ENCODE peak calls at places on chromosomes 12 and 14, in four cellular contexts. One of them, this sample, is unnamed.

GRCh38 chr12:81627336-81628189 is 131.6 kb downstream of the PPFIA2 start:
- DNase-seq in tibial artery: no peak
- DNase-seq in kidney: no peak
- DNase-seq in right lobe of liver: no peak
- DNase-seq in this sample: no peak

GRCh38 chr12:124687695-124688301 is 120.4 kb upstream of the NCOR2 start:
- DNase-seq in kidney: peak; percentile 63
- DNase-seq in tibial artery: no peak
- DNase-seq in right lobe of liver: no peak
- DNase-seq in this sample: no peak

GRCh38 chr14:71204231-71204630 is 297.0 kb downstream of the PCNX1 start:
- DNase-seq in right lobe of liver: no peak
- DNase-seq in kidney: no peak
- DNase-seq in tibial artery: no peak
- DNase-seq in this sample: no peak

GRCh38 chr14:30443368-30444007 is 115.5 kb upstream of the G2E3 start:
- DNase-seq in tibial artery: no peak
- DNase-seq in right lobe of liver: no peak
- DNase-seq in kidney: no peak
- DNase-seq in this sample: no peak

GRCh38 chr12:118830251-118830650 is 151.1 kb upstream of the SRRM4 start:
- DNase-seq in tibial artery: no peak
- DNase-seq in right lobe of liver: no peak
- DNase-seq in kidney: no peak
- DNase-seq in this sample: no peak

GRCh38 chr14:53156238-53156637 is 3.1 kb upstream of the DDHD1 start:
- DNase-seq in kidney: no peak
- DNase-seq in right lobe of liver: no peak
- DNase-seq in tibial artery: no peak
- DNase-seq in this sample: no peak

GRCh38 chr12:121822393-121823100 is 18.7 kb downstream of the SETD1B start:
- DNase-seq in right lobe of liver: no peak
- DNase-seq in tibial artery: no peak
- DNase-seq in kidney: peak; percentile 72
- DNase-seq in this sample: no peak

GRCh38 chr14:101111620-101112290 is 208.2 kb upstream of the RTL1 start:
- DNase-seq in right lobe of liver: peak; percentile 42
- DNase-seq in kidney: peak; percentile 59
- DNase-seq in tibial artery: peak; percentile 14
- DNase-seq in this sample: no peak

GRCh38 chr14:90844321-90844720 is 28.1 kb upstream of the TTC7B start:
- DNase-seq in kidney: no peak
- DNase-seq in tibial artery: no peak
- DNase-seq in right lobe of liver: no peak
- DNase-seq in this sample: no peak

GRCh38 chr12:103197725-103198388 is 240.4 kb downstream of the ASCL1 start:
- DNase-seq in tibial artery: no peak
- DNase-seq in right lobe of liver: no peak
- DNase-seq in kidney: no peak
- DNase-seq in this sample: no peak

GRCh38 chr14:90726656-90727055 is 89.6 kb downstream of the TTC7B start:
- DNase-seq in kidney: no peak
- DNase-seq in tibial artery: peak; percentile 81
- DNase-seq in right lobe of liver: no peak
- DNase-seq in this sample: peak; percentile 79

GRCh38 chr12:94707892-94708291 is 57.5 kb upstream of the TMCC3 start:
- DNase-seq in kidney: peak; percentile 74
- DNase-seq in tibial artery: peak; percentile 38
- DNase-seq in right lobe of liver: no peak
- DNase-seq in this sample: no peak

GRCh38 chr12:132144115-132145071 is at the start of the genes DDX51 and NOC4L:
- DNase-seq in kidney: peak; percentile 98
- DNase-seq in right lobe of liver: peak; percentile 95
- DNase-seq in tibial artery: peak; percentile 90
- DNase-seq in this sample: peak; percentile 89

GRCh38 chr12:88145567-88146347 is 3.6 kb downstream of the TMTC3 start:
- DNase-seq in right lobe of liver: no peak
- DNase-seq in tibial artery: no peak
- DNase-seq in kidney: no peak
- DNase-seq in this sample: no peak

GRCh38 chr14:50784683-50785505 is 46.1 kb downstream of the NIN start:
- DNase-seq in kidney: no peak
- DNase-seq in tibial artery: no peak
- DNase-seq in right lobe of liver: no peak
- DNase-seq in this sample: no peak

GRCh38 chr14:44404021-44404420 is 103.1 kb downstream of the FSCB start:
- DNase-seq in tibial artery: no peak
- DNase-seq in kidney: no peak
- DNase-seq in right lobe of liver: no peak
- DNase-seq in this sample: no peak

GRCh38 chr14:67359319-67359774 is 257 bp downstream of the ATP6V1D start:
- DNase-seq in kidney: no peak
- DNase-seq in tibial artery: no peak
- DNase-seq in right lobe of liver: peak; percentile 53
- DNase-seq in this sample: no peak

GRCh38 chr14:39050389-39050788 is 52.6 kb downstream of the SEC23A start:
- DNase-seq in tibial artery: no peak
- DNase-seq in kidney: no peak
- DNase-seq in right lobe of liver: no peak
- DNase-seq in this sample: no peak

GRCh38 chr12:63028951-63029350 is 94.0 kb upstream of the PPM1H start:
- DNase-seq in kidney: no peak
- DNase-seq in right lobe of liver: no peak
- DNase-seq in tibial artery: no peak
- DNase-seq in this sample: no peak

GRCh38 chr12:132489078-132489601 is 811 bp upstream of the FBRSL1 start:
- DNase-seq in right lobe of liver: peak; percentile 74
- DNase-seq in kidney: no peak
- DNase-seq in tibial artery: no peak
- DNase-seq in this sample: no peak

DNA sequence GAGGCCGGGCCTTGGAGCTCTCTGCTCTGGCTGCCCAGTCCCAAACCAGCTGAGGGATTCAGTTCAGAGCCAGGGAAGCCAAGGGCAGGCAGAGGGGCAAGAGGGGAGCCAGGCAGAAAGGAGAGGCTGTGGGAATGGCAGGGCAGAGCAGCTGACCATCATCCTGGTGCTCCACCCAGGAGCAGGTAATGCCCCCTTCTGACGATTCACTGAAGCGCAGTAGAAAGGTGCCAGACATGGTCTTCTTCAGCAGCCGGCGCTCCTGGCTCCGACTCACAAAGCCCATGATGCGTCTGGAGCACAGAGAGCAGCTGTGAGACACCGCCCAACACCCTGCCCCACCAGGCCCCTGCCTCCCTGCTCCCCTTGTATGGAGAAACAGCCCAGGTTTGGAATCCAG is 8.0 kb downstream of the IL23A start:
- DNase-seq in right lobe of liver: no peak
- DNase-seq in tibial artery: no peak
- DNase-seq in kidney: no peak
- DNase-seq in this sample: no peak
- H3K36me3 ChIP-seq in right lobe of liver: peaks cover 83% of the 10 kb centered on the region
- H3K36me3 ChIP-seq in tibial artery: peaks cover 69% of the 10 kb centered on the region
- H3K36me3 ChIP-seq in kidney: peaks cover 49% of the 10 kb centered on the region
- H3K36me3 ChIP-seq in this sample: peaks cover 85% of the 10 kb centered on the region

GRCh38 chr12:56158029-56158925 is at the start of gene MYL6:
- DNase-seq in kidney: peak; percentile 97
- DNase-seq in tibial artery: peak; percentile 99
- DNase-seq in right lobe of liver: peak; percentile 95
- DNase-seq in this sample: peak; percentile 97
- H3K4me1 ChIP-seq in kidney: peaks cover 23% of the 10 kb centered on the region
- H3K4me1 ChIP-seq in tibial artery: no peaks in the 10 kb centered on the region
- H3K4me1 ChIP-seq in right lobe of liver: no peaks in the 10 kb centered on the region
- H3K4me1 ChIP-seq in this sample: peaks cover 35% of the 10 kb centered on the region

DNA sequence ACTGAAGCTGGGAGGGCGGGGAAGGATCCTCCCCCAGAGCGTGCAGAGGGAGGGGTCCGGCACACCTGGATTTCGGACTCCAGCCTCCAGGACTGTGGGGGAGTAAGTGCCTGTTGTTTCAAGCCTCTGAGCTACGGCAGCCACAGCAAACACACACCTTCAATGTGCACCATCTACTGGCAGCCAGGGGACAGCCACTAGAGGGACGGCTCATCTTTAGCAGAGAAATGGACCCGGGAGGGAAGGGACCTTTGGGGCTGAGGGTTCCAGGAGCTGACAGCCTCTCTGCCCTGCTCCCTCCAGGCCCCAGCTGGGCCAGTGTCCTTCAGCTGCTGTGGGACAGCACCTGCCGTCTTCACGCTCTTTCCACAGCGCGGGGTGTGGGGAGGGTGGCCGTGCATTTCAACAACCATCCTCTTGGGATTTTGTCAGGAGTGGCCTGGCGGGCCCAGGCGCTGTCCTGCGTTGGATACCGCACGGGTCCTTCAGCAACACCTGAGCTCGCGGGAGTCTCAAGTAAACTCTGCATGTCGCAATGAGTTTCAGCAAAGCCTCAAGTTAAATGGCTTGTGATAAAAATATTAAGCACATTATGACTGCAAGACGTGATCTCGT is 209.2 kb upstream of the C14orf180 start:
- DNase-seq in tibial artery: no peak
- DNase-seq in right lobe of liver: peak; percentile 53
- DNase-seq in kidney: peak; percentile 68
- DNase-seq in this sample: no peak
- TF ChIP-seq CTCF in tibial artery: no peak
- TF ChIP-seq CTCF in right lobe of liver: peak; percentile 21
- TF ChIP-seq CTCF in kidney: peak; percentile 17
- TF ChIP-seq CTCF in this sample: peak; percentile 18

GRCh38 chr12:113174461-113175384 is 10.6 kb downstream of the DDX54 start:
- DNase-seq in right lobe of liver: peak; percentile 76
- DNase-seq in tibial artery: peak; percentile 71
- DNase-seq in kidney: peak; percentile 82
- DNase-seq in this sample: peak; percentile 38

GRCh38 chr12:113180333-113180732 is 4.9 kb downstream of the DDX54 start:
- DNase-seq in kidney: no peak
- DNase-seq in tibial artery: no peak
- DNase-seq in right lobe of liver: no peak
- DNase-seq in this sample: peak; percentile 39

GRCh38 chr12:113183030-113183589 is 2.2 kb downstream of the DDX54 start:
- DNase-seq in tibial artery: no peak
- DNase-seq in right lobe of liver: no peak
- DNase-seq in kidney: no peak
- DNase-seq in this sample: no peak

GRCh38 chr12:113181975-113182374 is 3.3 kb downstream of the DDX54 start:
- DNase-seq in right lobe of liver: no peak
- DNase-seq in kidney: no peak
- DNase-seq in tibial artery: no peak
- DNase-seq in this sample: no peak

GRCh38 chr12:113179023-113179422 is 6.3 kb downstream of the DDX54 start:
- DNase-seq in kidney: peak; percentile 70
- DNase-seq in tibial artery: no peak
- DNase-seq in right lobe of liver: no peak
- DNase-seq in this sample: no peak
- H3K36me3 ChIP-seq in kidney: peaks cover 39% of the 10 kb centered on the region
- H3K36me3 ChIP-seq in tibial artery: peaks cover 56% of the 10 kb centered on the region
- H3K36me3 ChIP-seq in right lobe of liver: peaks cover 46% of the 10 kb centered on the region
- H3K36me3 ChIP-seq in this sample: peaks cover 68% of the 10 kb centered on the region

GRCh38 chr12:11881835-11882234 is 188.9 kb upstream of the BCL2L14 start:
- DNase-seq in tibial artery: no peak
- DNase-seq in kidney: no peak
- DNase-seq in right lobe of liver: no peak
- DNase-seq in this sample: no peak
- H3K4me1 ChIP-seq in tibial artery: peaks cover 8% of the 10 kb centered on the region
- H3K4me1 ChIP-seq in kidney: peaks cover 8% of the 10 kb centered on the region
- H3K4me1 ChIP-seq in right lobe of liver: no peaks in the 10 kb centered on the region
- H3K4me1 ChIP-seq in this sample: peaks cover 15% of the 10 kb centered on the region

DNA sequence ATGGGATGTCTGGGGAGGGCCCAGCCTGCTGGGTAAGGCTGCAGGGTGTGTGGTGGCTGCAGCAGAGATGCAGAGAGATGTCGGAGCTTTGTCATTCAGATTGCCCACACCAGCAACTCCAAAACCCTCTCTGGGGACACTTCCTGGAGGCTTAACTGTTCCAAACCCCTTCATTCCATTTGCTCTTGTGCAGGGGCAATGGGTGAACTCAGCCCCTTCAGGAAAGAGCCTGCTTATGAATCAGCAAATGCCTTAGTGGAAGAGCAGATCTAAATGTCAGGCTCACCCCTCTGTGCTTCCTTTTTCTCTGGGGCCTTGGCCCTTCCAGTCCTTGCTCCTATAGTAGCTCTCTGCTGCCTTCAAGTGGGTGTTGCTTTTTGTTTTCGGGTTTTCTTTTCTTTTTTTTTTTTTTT is 36.7 kb upstream of the GPATCH2L start:
- DNase-seq in tibial artery: no peak
- DNase-seq in kidney: no peak
- DNase-seq in right lobe of liver: no peak
- DNase-seq in this sample: no peak
- TF ChIP-seq CTCF in tibial artery: no peak
- TF ChIP-seq CTCF in kidney: no peak
- TF ChIP-seq CTCF in right lobe of liver: no peak
- TF ChIP-seq CTCF in this sample: no peak

DNA sequence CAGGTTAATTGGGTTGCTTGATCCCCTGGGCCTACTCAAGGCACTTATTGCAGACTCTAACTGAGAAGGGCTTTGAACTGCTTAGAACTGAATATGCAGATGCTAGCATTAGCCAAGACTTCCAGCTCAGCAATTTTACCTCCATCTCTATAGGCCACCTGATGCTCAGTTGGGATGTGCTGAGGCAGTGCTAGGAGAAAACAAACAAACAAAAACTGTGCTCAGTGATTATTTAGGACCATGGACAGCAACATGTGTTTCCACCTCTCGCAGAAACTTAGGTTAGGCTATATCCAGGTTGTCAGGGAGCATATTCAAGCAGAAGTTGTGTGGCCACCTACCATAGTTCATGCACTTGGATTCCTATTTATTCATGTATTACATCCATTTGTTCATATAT is 124.7 kb upstream of the WSCD2 start:
- DNase-seq in tibial artery: no peak
- DNase-seq in right lobe of liver: no peak
- DNase-seq in kidney: no peak
- DNase-seq in this sample: no peak
- H3K36me3 ChIP-seq in tibial artery: no peaks in the 10 kb centered on the region
- H3K36me3 ChIP-seq in right lobe of liver: no peaks in the 10 kb centered on the region
- H3K36me3 ChIP-seq in kidney: no peaks in the 10 kb centered on the region
- H3K36me3 ChIP-seq in this sample: no peaks in the 10 kb centered on the region

DNA sequence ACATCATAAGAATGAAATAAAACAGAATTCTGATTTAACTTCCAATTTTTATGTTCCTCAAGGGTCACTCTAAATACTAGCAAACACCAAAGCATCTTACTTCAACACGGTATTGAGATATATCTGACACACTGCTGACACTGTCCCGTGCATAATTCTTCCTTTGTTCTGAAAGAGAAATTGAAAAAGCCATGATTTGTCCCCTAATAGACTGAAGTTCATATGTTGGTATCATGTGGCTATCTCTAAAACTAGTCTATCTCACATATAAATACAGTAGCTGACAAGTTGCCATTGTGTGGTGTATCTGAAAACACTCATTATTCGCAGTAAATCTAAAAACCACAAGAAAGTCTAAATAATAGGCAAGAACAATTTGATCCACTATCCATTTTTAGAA is 118.4 kb downstream of the EPS8 start:
- DNase-seq in tibial artery: no peak
- DNase-seq in right lobe of liver: no peak
- DNase-seq in kidney: no peak
- DNase-seq in this sample: no peak
- H3K4me1 ChIP-seq in tibial artery: no peaks in the 10 kb centered on the region
- H3K4me1 ChIP-seq in right lobe of liver: no peaks in the 10 kb centered on the region
- H3K4me1 ChIP-seq in kidney: no peaks in the 10 kb centered on the region
- H3K4me1 ChIP-seq in this sample: no peaks in the 10 kb centered on the region